ENCODE peak calls at places on chromosomes 7 and 10, in nine cellular contexts. D is GOT3; M is nephron progenitor cell; Y is coronary artery; E is activated gamma-delta T cell treated with anti-CD3 and anti-CD28 coated beads, Interleukin-2, amount 50 U/mL, for 16 hours; X is GM23338; F is right atrium auricular region; R is KBM-7; Z is NCI-H345. B is an unnamed sample.

GRCh38 chr7:151087247-151088018 is 1.2 kb downstream of the AGAP3 start:
- DNase-seq in D (peak), Y (no peak), M (peak), Z (peak), E (no peak), X (no peak), R (peak), F (no peak), B (peak)

GRCh38 chr7:20529260-20529659 is 86.2 kb upstream of the ABCB5 start:
- DNase-seq in Z (no peak), R (no peak), E (no peak), X (no peak), F (no peak), D (no peak), Y (no peak), M (no peak), B (no peak)

GRCh38 chr7:44147026-44147881 is 6.1 kb upstream of the MYL7 start:
- DNase-seq in Y (peak), F (no peak), M (peak), R (no peak), X (peak), D (no peak), E (no peak), Z (no peak), B (peak)

GRCh38 chr10:47423476-47423875 is 39.4 kb upstream of the ZNF488 start:
- DNase-seq in M (no peak), Y (no peak), E (no peak), F (peak), Z (no peak), R (no peak), X (peak), D (no peak), B (no peak)

GRCh38 chr7:155665957-155666287 is 21.5 kb downstream of the RBM33 start:
- DNase-seq in Z (no peak), D (no peak), Y (no peak), M (no peak), F (no peak), X (no peak), E (no peak), R (no peak), B (no peak)

GRCh38 chr7:37018954-37019353 is 294.7 kb upstream of the AOAH start:
- DNase-seq in X (no peak), R (no peak), M (no peak), D (no peak), Z (no peak), F (no peak), E (no peak), Y (no peak), B (no peak)

GRCh38 chr10:123854003-123854402 is 37.6 kb downstream of the CPXM2 start:
- DNase-seq in Y (no peak), R (no peak), M (no peak), E (no peak), D (no peak), X (no peak), Z (no peak), F (no peak), B (no peak)

GRCh38 chr7:93011351-93012294 is 106.2 kb downstream of the SAMD9 start:
- DNase-seq in X (no peak), E (no peak), Y (no peak), M (no peak), D (no peak), R (no peak), F (no peak), Z (no peak), B (no peak)

GRCh38 chr10:47206449-47207279 is 93.3 kb upstream of the GDF10 start:
- DNase-seq in E (no peak), D (no peak), M (no peak), Y (no peak), X (no peak), Z (no peak), F (peak), R (no peak), B (no peak)

GRCh38 chr7:64795176-64795575 is 948 bp downstream of the ZNF138 start:
- DNase-seq in R (peak), Z (no peak), F (no peak), Y (no peak), E (no peak), D (no peak), M (no peak), X (peak), B (no peak)

GRCh38 chr10:6699336-6699735 is 119.3 kb upstream of the PRKCQ start:
- DNase-seq in R (no peak), F (no peak), E (no peak), Z (no peak), Y (no peak), X (no peak), M (no peak), D (no peak), B (no peak)

GRCh38 chr7:106731207-106731606 is 70.2 kb upstream of the CCDC71L start:
- DNase-seq in F (no peak), M (no peak), Z (peak), R (peak), X (no peak), E (no peak), D (no peak), Y (no peak), B (no peak)

GRCh38 chr7:47154781-47155180 is 427.1 kb downstream of the TNS3 start:
- DNase-seq in E (no peak), R (no peak), X (no peak), F (no peak), M (no peak), Y (no peak), Z (no peak), D (no peak), B (no peak)

GRCh38 chr7:46411236-46411635 is 490.2 kb upstream of the IGFBP3 start:
- DNase-seq in F (no peak), M (no peak), Z (no peak), Y (no peak), D (no peak), X (no peak), E (no peak), R (no peak), B (no peak)